ENCODE peak calls at places on chromosomes 7 and 10, in ten cellular contexts. One of them, this sample, is unnamed.

GRCh38 chr7:47094462-47094861 is 487.4 kb downstream of the TNS3 start:
- DNase-seq in GM12878: no peak
- DNase-seq in GM23338: no peak
- DNase-seq in H1: no peak
- DNase-seq in sigmoid colon: no peak
- DNase-seq in HCT116: no peak
- DNase-seq in stomach: no peak
- DNase-seq in prostate gland: no peak
- DNase-seq in endothelial cell of umbilical vein: no peak
- DNase-seq in breast epithelium: no peak
- DNase-seq in this sample: no peak

GRCh38 chr10:125953778-125954385 is 57.5 kb downstream of the FANK1 start:
- DNase-seq in sigmoid colon: no peak
- DNase-seq in endothelial cell of umbilical vein: no peak
- DNase-seq in GM12878: no peak
- DNase-seq in GM23338: peak
- DNase-seq in HCT116: no peak
- DNase-seq in prostate gland: no peak
- DNase-seq in breast epithelium: no peak
- DNase-seq in H1: no peak
- DNase-seq in stomach: no peak
- DNase-seq in this sample: no peak

GRCh38 chr7:15504376-15504775 is 57.4 kb downstream of the AGMO start:
- DNase-seq in sigmoid colon: no peak
- DNase-seq in GM12878: no peak
- DNase-seq in H1: no peak
- DNase-seq in stomach: no peak
- DNase-seq in GM23338: no peak
- DNase-seq in breast epithelium: no peak
- DNase-seq in prostate gland: no peak
- DNase-seq in HCT116: no peak
- DNase-seq in endothelial cell of umbilical vein: peak
- DNase-seq in this sample: no peak

GRCh38 chr7:151051108-151051507 is 2.8 kb downstream of the ASIC3 start:
- DNase-seq in endothelial cell of umbilical vein: peak
- DNase-seq in breast epithelium: no peak
- DNase-seq in stomach: peak
- DNase-seq in H1: peak
- DNase-seq in HCT116: no peak
- DNase-seq in prostate gland: no peak
- DNase-seq in GM12878: no peak
- DNase-seq in sigmoid colon: no peak
- DNase-seq in GM23338: peak
- DNase-seq in this sample: peak

GRCh38 chr10:62046522-62047239 is 145.2 kb downstream of the ARID5B start:
- DNase-seq in endothelial cell of umbilical vein: peak
- DNase-seq in GM12878: peak
- DNase-seq in sigmoid colon: peak
- DNase-seq in stomach: no peak
- DNase-seq in H1: no peak
- DNase-seq in breast epithelium: no peak
- DNase-seq in GM23338: no peak
- DNase-seq in prostate gland: no peak
- DNase-seq in HCT116: no peak
- DNase-seq in this sample: no peak

GRCh38 chr7:158572000-158572828 is 15.4 kb downstream of the PTPRN2 start:
- DNase-seq in GM12878: no peak
- DNase-seq in H1: no peak
- DNase-seq in endothelial cell of umbilical vein: no peak
- DNase-seq in sigmoid colon: no peak
- DNase-seq in breast epithelium: no peak
- DNase-seq in stomach: no peak
- DNase-seq in GM23338: peak
- DNase-seq in prostate gland: no peak
- DNase-seq in HCT116: no peak
- DNase-seq in this sample: peak

GRCh38 chr7:114418117-114418516 is 3.5 kb downstream of the FOXP2 start:
- DNase-seq in GM12878: no peak
- DNase-seq in endothelial cell of umbilical vein: no peak
- DNase-seq in breast epithelium: no peak
- DNase-seq in sigmoid colon: no peak
- DNase-seq in HCT116: no peak
- DNase-seq in H1: no peak
- DNase-seq in stomach: no peak
- DNase-seq in prostate gland: no peak
- DNase-seq in GM23338: no peak
- DNase-seq in this sample: no peak

GRCh38 chr7:111690364-111691111 is 128.2 kb upstream of the IMMP2L start:
- DNase-seq in stomach: no peak
- DNase-seq in H1: no peak
- DNase-seq in HCT116: no peak
- DNase-seq in GM12878: no peak
- DNase-seq in sigmoid colon: no peak
- DNase-seq in prostate gland: no peak
- DNase-seq in endothelial cell of umbilical vein: no peak
- DNase-seq in breast epithelium: no peak
- DNase-seq in GM23338: no peak
- DNase-seq in this sample: no peak

GRCh38 chr10:992523-993340 is 4.5 kb downstream of the GTPBP4 start:
- DNase-seq in GM12878: peak
- DNase-seq in prostate gland: no peak
- DNase-seq in HCT116: no peak
- DNase-seq in H1: no peak
- DNase-seq in breast epithelium: no peak
- DNase-seq in sigmoid colon: no peak
- DNase-seq in stomach: no peak
- DNase-seq in GM23338: no peak
- DNase-seq in endothelial cell of umbilical vein: no peak
- DNase-seq in this sample: no peak

GRCh38 chr10:119189811-119190282 is 11.2 kb upstream of the PRDX3 start:
- DNase-seq in prostate gland: no peak
- DNase-seq in breast epithelium: no peak
- DNase-seq in H1: no peak
- DNase-seq in GM23338: no peak
- DNase-seq in sigmoid colon: peak
- DNase-seq in endothelial cell of umbilical vein: peak
- DNase-seq in GM12878: no peak
- DNase-seq in HCT116: no peak
- DNase-seq in stomach: no peak
- DNase-seq in this sample: peak

GRCh38 chr10:1465421-1465902 is 271.9 kb downstream of the ADARB2 start:
- DNase-seq in GM23338: no peak
- DNase-seq in sigmoid colon: no peak
- DNase-seq in breast epithelium: no peak
- DNase-seq in HCT116: no peak
- DNase-seq in H1: no peak
- DNase-seq in GM12878: peak
- DNase-seq in endothelial cell of umbilical vein: no peak
- DNase-seq in stomach: no peak
- DNase-seq in prostate gland: no peak
- DNase-seq in this sample: no peak

GRCh38 chr10:71234970-71235681 is 22.8 kb downstream of the UNC5B start:
- DNase-seq in endothelial cell of umbilical vein: no peak
- DNase-seq in stomach: no peak
- DNase-seq in GM23338: no peak
- DNase-seq in H1: no peak
- DNase-seq in GM12878: no peak
- DNase-seq in breast epithelium: no peak
- DNase-seq in prostate gland: no peak
- DNase-seq in sigmoid colon: no peak
- DNase-seq in HCT116: no peak
- DNase-seq in this sample: no peak

DNA sequence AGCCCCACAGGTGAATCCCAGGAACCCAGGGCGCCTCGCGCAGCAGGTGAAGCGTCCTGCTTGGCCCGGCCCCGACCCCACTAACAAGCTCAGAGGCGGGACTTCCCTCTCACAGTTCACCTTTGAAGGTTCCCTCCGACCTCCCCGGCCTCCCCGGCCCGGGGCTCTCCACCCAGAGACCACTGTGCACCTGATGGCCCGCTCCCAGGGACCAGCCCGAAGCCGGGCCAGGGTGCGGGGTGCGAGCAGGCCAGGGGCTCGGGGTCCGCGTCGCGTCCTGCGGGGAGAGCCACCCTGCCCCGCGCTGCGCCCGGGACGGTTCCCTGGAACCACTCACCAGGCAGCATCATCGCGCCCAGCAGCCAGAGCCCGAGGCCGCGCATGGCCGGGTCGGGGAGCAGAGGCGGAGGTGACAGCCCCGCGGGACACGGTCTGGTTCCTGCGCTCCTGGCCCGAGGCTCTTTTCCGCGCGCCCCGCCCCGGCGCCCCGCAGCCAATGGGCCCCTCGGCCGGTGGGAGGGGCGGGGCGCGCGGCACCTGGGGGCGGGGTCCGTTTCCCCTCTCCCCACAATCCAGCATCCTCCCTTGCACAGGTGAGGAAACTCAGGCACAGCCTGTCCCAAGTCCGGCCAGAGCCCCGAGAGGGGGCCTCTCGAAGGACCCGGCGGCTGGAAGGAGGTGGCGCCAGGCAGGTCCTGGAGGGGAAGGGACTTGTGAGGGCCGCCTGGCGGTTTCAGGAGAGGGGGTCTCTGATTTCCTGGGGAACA is at the start of gene ADAM8:
- DNase-seq in GM23338: peak
- DNase-seq in sigmoid colon: no peak
- DNase-seq in prostate gland: no peak
- DNase-seq in HCT116: no peak
- DNase-seq in breast epithelium: no peak
- DNase-seq in GM12878: no peak
- DNase-seq in stomach: peak
- DNase-seq in endothelial cell of umbilical vein: no peak
- DNase-seq in H1: peak
- DNase-seq in this sample: peak
- H3K4me3 ChIP-seq in GM23338: peak
- H3K4me3 ChIP-seq in sigmoid colon: peak
- H3K4me3 ChIP-seq in prostate gland: peak
- H3K4me3 ChIP-seq in HCT116: no peak
- H3K4me3 ChIP-seq in breast epithelium: peak
- H3K4me3 ChIP-seq in GM12878: peak
- H3K4me3 ChIP-seq in stomach: peak
- H3K4me3 ChIP-seq in endothelial cell of umbilical vein: no peak
- H3K4me3 ChIP-seq in H1: peak
- H3K4me3 ChIP-seq in this sample: no peak

DNA sequence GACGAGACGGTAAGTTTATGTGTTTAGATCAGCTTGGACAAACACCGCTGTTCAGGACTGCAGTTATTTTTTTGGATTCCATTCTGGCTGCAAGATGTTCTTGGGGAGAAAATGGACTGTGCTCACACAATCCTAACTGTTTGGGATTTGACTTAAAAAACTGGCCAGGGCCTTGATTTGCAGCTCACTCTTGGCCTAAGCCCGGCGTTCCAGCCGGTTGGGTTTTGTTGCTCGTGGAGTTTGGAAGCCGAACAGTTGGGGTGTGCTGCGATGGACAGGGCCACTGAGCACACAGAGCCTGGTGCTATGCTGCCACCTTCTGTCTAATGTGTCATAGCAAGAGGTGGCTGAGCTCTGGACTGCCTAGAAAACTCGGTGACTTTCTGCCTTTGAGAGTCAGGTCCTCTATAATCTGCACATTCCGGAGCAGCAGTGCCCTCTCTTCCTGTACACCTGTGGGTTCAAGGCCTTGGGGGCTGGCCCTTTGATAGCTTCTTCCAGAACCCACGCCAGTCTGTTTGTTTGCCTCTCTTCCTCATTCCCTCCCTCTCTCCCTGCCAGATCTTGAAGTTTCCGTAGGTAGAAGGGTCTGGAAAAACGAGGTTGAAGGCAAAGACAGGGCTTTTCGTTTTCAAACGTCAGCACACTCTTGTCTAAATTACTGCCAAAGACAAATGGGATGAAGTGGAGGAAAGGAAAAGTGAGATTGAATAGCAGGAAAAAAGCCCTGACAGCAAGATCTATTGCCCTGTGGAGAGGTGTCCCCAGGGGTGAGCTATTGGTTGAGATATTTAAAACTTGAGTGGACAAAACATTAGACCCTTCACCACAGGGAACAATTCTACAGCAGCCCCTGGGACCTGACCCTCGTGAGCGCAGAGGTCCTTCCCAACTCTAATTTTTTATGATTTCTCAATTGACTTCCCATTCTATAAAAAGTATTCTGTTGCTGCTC is 167.6 kb upstream of the HABP2 start:
- DNase-seq in breast epithelium: peak
- DNase-seq in sigmoid colon: peak
- DNase-seq in H1: peak
- DNase-seq in GM12878: no peak
- DNase-seq in endothelial cell of umbilical vein: peak
- DNase-seq in HCT116: peak
- DNase-seq in stomach: peak
- DNase-seq in prostate gland: peak
- DNase-seq in GM23338: peak
- DNase-seq in this sample: peak
- TF ChIP-seq POLR2AphosphoS5 in breast epithelium: peak
- TF ChIP-seq POLR2AphosphoS5 in sigmoid colon: peak
- TF ChIP-seq POLR2AphosphoS5 in H1: no peak
- TF ChIP-seq POLR2AphosphoS5 in GM12878: no peak
- TF ChIP-seq POLR2AphosphoS5 in endothelial cell of umbilical vein: no peak
- TF ChIP-seq POLR2AphosphoS5 in HCT116: peak
- TF ChIP-seq POLR2AphosphoS5 in stomach: peak
- TF ChIP-seq POLR2AphosphoS5 in prostate gland: peak
- TF ChIP-seq POLR2AphosphoS5 in GM23338: no peak
- TF ChIP-seq POLR2AphosphoS5 in this sample: no peak

GRCh38 chr7:20331912-20332317 is 1.2 kb downstream of the ITGB8 start:
- DNase-seq in breast epithelium: no peak
- DNase-seq in endothelial cell of umbilical vein: no peak
- DNase-seq in sigmoid colon: no peak
- DNase-seq in HCT116: no peak
- DNase-seq in stomach: no peak
- DNase-seq in prostate gland: no peak
- DNase-seq in H1: no peak
- DNase-seq in GM23338: peak
- DNase-seq in GM12878: no peak
- DNase-seq in this sample: no peak
- H3K4me3 ChIP-seq in breast epithelium: peak
- H3K4me3 ChIP-seq in endothelial cell of umbilical vein: peak
- H3K4me3 ChIP-seq in sigmoid colon: peak
- H3K4me3 ChIP-seq in HCT116: peak
- H3K4me3 ChIP-seq in stomach: peak
- H3K4me3 ChIP-seq in prostate gland: peak
- H3K4me3 ChIP-seq in H1: peak
- H3K4me3 ChIP-seq in GM23338: peak
- H3K4me3 ChIP-seq in GM12878: peak
- H3K4me3 ChIP-seq in this sample: no peak

DNA sequence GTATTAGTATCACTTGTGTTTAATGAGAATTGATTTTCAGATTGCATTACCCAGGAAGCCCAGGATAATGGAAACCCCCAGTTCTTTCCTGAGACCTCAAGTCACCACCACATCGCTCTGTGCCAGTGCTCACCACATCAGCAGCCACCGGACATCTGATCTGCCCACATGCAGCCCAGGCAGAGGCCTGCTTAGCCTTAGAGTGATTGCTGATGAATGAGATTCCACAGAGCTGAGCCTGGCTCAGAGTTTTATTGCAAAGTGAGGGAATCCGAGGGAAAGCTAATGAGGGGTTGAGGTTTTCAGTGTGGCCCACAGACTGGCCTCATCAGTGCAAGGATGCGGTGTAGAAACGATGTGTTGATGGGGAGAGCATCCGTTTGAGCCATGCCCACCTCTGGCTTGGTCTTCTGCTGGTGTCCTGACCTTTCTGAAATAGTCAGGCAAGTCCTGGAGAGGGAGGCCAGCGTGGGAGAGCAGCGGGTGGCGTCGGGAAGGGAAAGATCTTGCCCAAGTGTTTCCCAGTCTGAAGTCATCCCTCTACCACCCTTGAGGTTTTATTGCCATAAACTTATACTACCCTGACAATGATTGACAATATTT is 120.3 kb downstream of the ITIH5 start:
- DNase-seq in endothelial cell of umbilical vein: no peak
- DNase-seq in HCT116: no peak
- DNase-seq in breast epithelium: no peak
- DNase-seq in sigmoid colon: peak
- DNase-seq in GM12878: no peak
- DNase-seq in GM23338: no peak
- DNase-seq in H1: no peak
- DNase-seq in prostate gland: no peak
- DNase-seq in stomach: no peak
- DNase-seq in this sample: no peak
- TF ChIP-seq POLR2AphosphoS5 in endothelial cell of umbilical vein: no peak
- TF ChIP-seq POLR2AphosphoS5 in HCT116: no peak
- TF ChIP-seq POLR2AphosphoS5 in breast epithelium: no peak
- TF ChIP-seq POLR2AphosphoS5 in sigmoid colon: peak
- TF ChIP-seq POLR2AphosphoS5 in GM12878: no peak
- TF ChIP-seq POLR2AphosphoS5 in GM23338: no peak
- TF ChIP-seq POLR2AphosphoS5 in H1: no peak
- TF ChIP-seq POLR2AphosphoS5 in prostate gland: no peak
- TF ChIP-seq POLR2AphosphoS5 in stomach: no peak
- TF ChIP-seq POLR2AphosphoS5 in this sample: no peak

This sample was measured in HL-60.